ENCODE peak calls at places on chromosome X, in ten cellular contexts. L, D, I, E, B, C, F, O, U and V are unnamed samples.

GRCh38 chrX:21745756-21746155 is 12.2 kb downstream of the SMPX start:
- DNase-seq in L (no peak), D (no peak), I (peak; percentile 55), E (peak; percentile 14), B (peak; percentile 27), C (peak; percentile 6), F (no peak), O (peak; percentile 59), U (peak; percentile 3), V (peak; percentile 51)

GRCh38 chrX:129836827-129837226 is 6.9 kb downstream of the ZDHHC9 start:
- DNase-seq in L (no peak), D (no peak), I (no peak), E (no peak), B (no peak), C (no peak), F (no peak), O (no peak), U (no peak), V (no peak)

GRCh38 chrX:15430584-15430983 is 46.4 kb upstream of the VEGFD start:
- DNase-seq in L (no peak), D (no peak), I (no peak), E (no peak), B (no peak), C (no peak), F (no peak), O (no peak), U (no peak), V (no peak)

GRCh38 chrX:153725832-153726285 is 1.2 kb downstream of the ABCD1 start:
- DNase-seq in L (no peak), D (no peak), I (no peak), E (no peak), B (no peak), C (no peak), F (no peak), O (no peak), U (no peak), V (no peak)

GRCh38 chrX:153494541-153495361 is at the start of gene BGN:
- DNase-seq in L (peak; percentile 71), D (peak; percentile 48), I (no peak), E (no peak), B (peak; percentile 7), C (no peak), F (peak; percentile 62), O (peak; percentile 32), U (no peak), V (peak; percentile 92)

GRCh38 chrX:145405012-145405411 is 157.7 kb downstream of the SPANXN1 start:
- DNase-seq in L (no peak), D (no peak), I (peak; percentile 43), E (peak; percentile 25), B (no peak), C (no peak), F (no peak), O (peak; percentile 31), U (no peak), V (peak; percentile 10)

GRCh38 chrX:132954323-132954722 is 4.1 kb downstream of the HS6ST2 start:
- DNase-seq in L (no peak), D (no peak), I (no peak), E (no peak), B (no peak), C (no peak), F (no peak), O (no peak), U (no peak), V (no peak)

GRCh38 chrX:46624090-46624786 is 50.7 kb downstream of the CHST7 start:
- DNase-seq in L (no peak), D (no peak), I (no peak), E (no peak), B (no peak), C (no peak), F (no peak), O (no peak), U (no peak), V (no peak)

GRCh38 chrX:8579602-8580001 is 115.0 kb downstream of the VCX3B start:
- DNase-seq in L (no peak), D (no peak), I (no peak), E (peak; percentile 24), B (no peak), C (no peak), F (no peak), O (no peak), U (no peak), V (no peak)

GRCh38 chrX:78527263-78527662 is 131.9 kb downstream of the RTL3 start:
- DNase-seq in L (no peak), D (no peak), I (no peak), E (no peak), B (no peak), C (no peak), F (no peak), O (no peak), U (no peak), V (no peak)

GRCh38 chrX:13774696-13775095 is 40.1 kb downstream of the OFD1 start:
- DNase-seq in L (no peak), D (no peak), I (no peak), E (peak; percentile 52), B (no peak), C (no peak), F (no peak), O (no peak), U (no peak), V (no peak)

GRCh38 chrX:9913041-9913440 is 54.1 kb upstream of the CLDN34 start:
- DNase-seq in L (no peak), D (no peak), I (no peak), E (no peak), B (no peak), C (no peak), F (no peak), O (no peak), U (no peak), V (no peak)

GRCh38 chrX:38175140-38175539 is 45.5 kb downstream of the SRPX start:
- DNase-seq in L (no peak), D (no peak), I (no peak), E (peak; percentile 50), B (no peak), C (no peak), F (peak; percentile 67), O (peak; percentile 2), U (peak; percentile 1), V (peak; percentile 47)

GRCh38 chrX:68398286-68398685 is 35.0 kb downstream of the OPHN1 start:
- DNase-seq in L (no peak), D (no peak), I (no peak), E (no peak), B (no peak), C (no peak), F (no peak), O (no peak), U (no peak), V (no peak)

GRCh38 chrX:13897571-13897970 is 80.7 kb upstream of the GPM6B start:
- DNase-seq in L (no peak), D (no peak), I (no peak), E (no peak), B (no peak), C (no peak), F (no peak), O (no peak), U (no peak), V (no peak)

GRCh38 chrX:14356401-14356800 is 172.9 kb upstream of the GLRA2 start:
- DNase-seq in L (no peak), D (no peak), I (no peak), E (no peak), B (no peak), C (no peak), F (no peak), O (no peak), U (no peak), V (no peak)